ENCODE peak calls at places on chromosomes 3 and 15, in seven cellular contexts. X is CD8-positive, alpha-beta T cell; F is LHCN-M2; R is putamen; T is heart right ventricle; S is naive thymus-derived CD4-positive, alpha-beta T cell; A is NT2/D1. C is an unnamed sample.

GRCh38 chr3:120497318-120497717 is 46.5 kb upstream of the FSTL1 start:
- DNase-seq in X (no peak), F (peak), R (no peak), T (no peak), S (no peak), A (no peak), C (no peak)

GRCh38 chr3:45105855-45106655 is 40.1 kb downstream of the CDCP1 start:
- DNase-seq in X (peak), F (peak), R (no peak), T (no peak), S (peak), A (no peak), C (no peak)

GRCh38 chr3:38124324-38125122 is 12.4 kb downstream of the ACAA1 start:
- DNase-seq in X (no peak), F (no peak), R (no peak), T (no peak), S (no peak), A (no peak), C (no peak)

GRCh38 chr15:29364429-29365078 is 94.9 kb upstream of the NSMCE3 start:
- DNase-seq in X (no peak), F (peak), R (peak), T (no peak), S (no peak), A (no peak), C (peak)

GRCh38 chr3:192727032-192727847 is at the start of gene FGF12:
- DNase-seq in X (no peak), F (peak), R (peak), T (peak), S (no peak), A (peak), C (peak)

GRCh38 chr3:185721970-185722369 is 102.9 kb downstream of the IGF2BP2 start:
- DNase-seq in X (no peak), F (no peak), R (no peak), T (no peak), S (no peak), A (no peak), C (no peak)

GRCh38 chr3:141959531-141959920 is 83.1 kb downstream of the ATP1B3 start:
- DNase-seq in X (no peak), F (no peak), R (no peak), T (no peak), S (no peak), A (no peak), C (no peak)

GRCh38 chr3:15319127-15319526 is 13.3 kb downstream of the SH3BP5 start:
- DNase-seq in X (no peak), F (no peak), R (no peak), T (no peak), S (no peak), A (no peak), C (no peak)

GRCh38 chr3:144054766-144055165 is 83.1 kb downstream of the DIPK2A start:
- DNase-seq in X (no peak), F (no peak), R (no peak), T (no peak), S (no peak), A (no peak), C (no peak)

GRCh38 chr3:159126261-159127020 is 324.6 kb downstream of the MFSD1 start:
- DNase-seq in X (no peak), F (peak), R (no peak), T (no peak), S (no peak), A (no peak), C (no peak)

GRCh38 chr3:67719333-67719732 is 64.9 kb upstream of the SUCLG2 start:
- DNase-seq in X (no peak), F (no peak), R (no peak), T (no peak), S (no peak), A (no peak), C (no peak)

GRCh38 chr15:43127752-43128151 is 5.6 kb upstream of the TMEM62 start:
- DNase-seq in X (no peak), F (no peak), R (no peak), T (no peak), S (no peak), A (no peak), C (no peak)

GRCh38 chr15:88257311-88257901 is 867 bp upstream of the NTRK3 start:
- DNase-seq in X (no peak), F (no peak), R (peak), T (no peak), S (no peak), A (no peak), C (no peak)

GRCh38 chr15:44066211-44066827 is 128.8 kb downstream of the FRMD5 start:
- DNase-seq in X (peak), F (peak), R (peak), T (no peak), S (peak), A (peak), C (peak)

GRCh38 chr15:44492040-44492439 is 44.9 kb upstream of the EIF3J start:
- DNase-seq in X (no peak), F (no peak), R (no peak), T (no peak), S (no peak), A (no peak), C (no peak)

GRCh38 chr15:83320831-83321230 is 36.4 kb upstream of the BNC1 start:
- DNase-seq in X (no peak), F (peak), R (no peak), T (no peak), S (no peak), A (no peak), C (no peak)

GRCh38 chr3:127275287-127275781 is 12.5 kb downstream of the PRR20G start:
- DNase-seq in X (no peak), F (peak), R (no peak), T (no peak), S (no peak), A (no peak), C (no peak)

GRCh38 chr3:171491412-171491811 is 31.2 kb upstream of the TNIK start:
- DNase-seq in X (no peak), F (no peak), R (no peak), T (no peak), S (peak), A (no peak), C (no peak)

GRCh38 chr3:106862067-106862466 is 515.2 kb upstream of the CCDC54 start:
- DNase-seq in X (no peak), F (peak), R (peak), T (no peak), S (no peak), A (no peak), C (no peak)

GRCh38 chr15:48602358-48603122 is 43.0 kb downstream of the FBN1 start:
- DNase-seq in X (no peak), F (peak), R (peak), T (no peak), S (no peak), A (no peak), C (no peak)

GRCh38 chr3:71803248-71803647 is 18.3 kb upstream of the PROK2 start:
- DNase-seq in X (no peak), F (no peak), R (no peak), T (no peak), S (no peak), A (no peak), C (no peak)

GRCh38 chr3:188133219-188133618 is 20.7 kb upstream of the LPP start:
- DNase-seq in X (no peak), F (peak), R (no peak), T (no peak), S (no peak), A (no peak), C (no peak)

GRCh38 chr3:128311441-128311844 is 155.2 kb downstream of the DNAJB8 start:
- DNase-seq in X (no peak), F (no peak), R (no peak), T (peak), S (no peak), A (no peak), C (no peak)

GRCh38 chr3:67981077-67981476 is 326.7 kb upstream of the SUCLG2 start:
- DNase-seq in X (no peak), F (no peak), R (no peak), T (no peak), S (no peak), A (no peak), C (no peak)

GRCh38 chr15:40192942-40193341 is 32.1 kb downstream of the BUB1B start:
- DNase-seq in X (no peak), F (peak), R (peak), T (no peak), S (no peak), A (no peak), C (no peak)

GRCh38 chr3:71796268-71796667 is 11.3 kb upstream of the PROK2 start:
- DNase-seq in X (no peak), F (no peak), R (no peak), T (no peak), S (no peak), A (no peak), C (no peak)

GRCh38 chr3:137709011-137709601 is 55.0 kb upstream of the SOX14 start:
- DNase-seq in X (no peak), F (no peak), R (no peak), T (no peak), S (no peak), A (peak), C (no peak)

GRCh38 chr3:143183668-143183970 is 64.0 kb downstream of the CHST2 start:
- DNase-seq in X (no peak), F (no peak), R (no peak), T (no peak), S (no peak), A (no peak), C (no peak)

GRCh38 chr3:62374375-62374876 is 1.1 kb upstream of the FEZF2 start:
- DNase-seq in X (no peak), F (peak), R (no peak), T (no peak), S (no peak), A (no peak), C (no peak)

GRCh38 chr3:189664311-189664710 is 33.1 kb downstream of the TP63 start:
- DNase-seq in X (no peak), F (peak), R (no peak), T (no peak), S (no peak), A (no peak), C (no peak)

GRCh38 chr15:20340331-20340811 is 201.2 kb downstream of the GOLGA6L6 start:
- DNase-seq in X (peak), F (no peak), R (no peak), T (peak), S (no peak), A (no peak), C (no peak)

GRCh38 chr3:66441124-66441523 is 59.7 kb downstream of the LRIG1 start:
- DNase-seq in X (no peak), F (peak), R (no peak), T (no peak), S (no peak), A (peak), C (no peak)

GRCh38 chr3:187673012-187673411 is 2.8 kb upstream of the SST start:
- DNase-seq in X (no peak), F (no peak), R (no peak), T (no peak), S (no peak), A (no peak), C (no peak)

GRCh38 chr3:23055733-23056376 is 147.3 kb upstream of the UBE2E2 start:
- DNase-seq in X (no peak), F (peak), R (no peak), T (no peak), S (peak), A (no peak), C (no peak)

C was measured in NCI-H2107.